ENCODE peak calls at places on chromosomes 1 and 21, in nine cellular contexts. N is NCI-H2171; O is GM03348; U is NCI-H1092 treated with DMSO at 0.1 percent for 48 hours; R is activated T-cell treated with anti-CD3 and anti-CD28 coated beads, Interleukin-2, amount 50 U/mL, for 48 hours; V is neural crest cell; Q is activated T-helper 1 cell treated with Interleukin-2 at 50 U/mL for 16 hours; Y is cardiac septum; D is anterior cingulate cortex. J is an unnamed sample.

GRCh38 chr1:241950390-241950789 is 7.2 kb upstream of the BECN2 start:
- DNase-seq in R (no peak), Y (no peak), O (peak; percentile 84), U (no peak), D (no peak), V (no peak), Q (no peak), N (no peak), J (peak; percentile 21)

GRCh38 chr1:56028244-56028643 is 551.1 kb downstream of the PLPP3 start:
- DNase-seq in Q (no peak), D (no peak), N (no peak), O (no peak), U (no peak), V (no peak), R (no peak), Y (no peak), J (no peak)

GRCh38 chr1:23394176-23394575 is 24.5 kb upstream of the ZNF436 start:
- DNase-seq in O (peak; percentile 74), N (no peak), Y (no peak), Q (no peak), R (no peak), D (no peak), U (no peak), V (no peak), J (no peak)

GRCh38 chr1:175206687-175207086 is 14.1 kb upstream of the KIAA0040 start:
- DNase-seq in V (no peak), Q (no peak), O (no peak), Y (no peak), N (no peak), R (no peak), U (peak; percentile 16), D (no peak), J (no peak)

GRCh38 chr1:175599212-175599681 is 144.1 kb downstream of the TNR start:
- DNase-seq in D (no peak), U (no peak), N (no peak), R (no peak), Y (no peak), O (no peak), Q (no peak), V (peak; percentile 46), J (no peak)

GRCh38 chr1:167739752-167740151 is 18.0 kb downstream of the MPZL1 start:
- DNase-seq in U (no peak), N (no peak), R (no peak), O (no peak), V (no peak), D (no peak), Y (no peak), Q (no peak), J (no peak)

GRCh38 chr1:226814751-226815496 is 55.5 kb upstream of the PSEN2 start:
- DNase-seq in R (no peak), U (peak; percentile 56), O (peak; percentile 77), N (peak; percentile 29), Y (peak; percentile 83), V (no peak), Q (no peak), D (peak; percentile 72), J (peak; percentile 79)

GRCh38 chr1:212760126-212760823 is 31.3 kb downstream of the NSL1 start:
- DNase-seq in R (peak; percentile 77), U (no peak), O (peak; percentile 19), D (no peak), N (no peak), Y (no peak), Q (no peak), V (no peak), J (no peak)

GRCh38 chr21:44286086-44286715 is 525 bp downstream of the AIRE start:
- DNase-seq in Y (no peak), R (no peak), U (no peak), N (no peak), Q (no peak), V (no peak), O (no peak), D (no peak), J (no peak)

GRCh38 chr1:81808760-81809159 is 8.0 kb downstream of the ADGRL2 start:
- DNase-seq in O (no peak), V (no peak), Y (no peak), R (no peak), U (no peak), Q (no peak), D (no peak), N (no peak), J (no peak)

GRCh38 chr21:44049182-44049581 is 37.1 kb downstream of the TRAPPC10 start:
- DNase-seq in O (no peak), D (peak; percentile 9), N (no peak), U (peak; percentile 15), V (no peak), R (no peak), Y (no peak), Q (no peak), J (no peak)

GRCh38 chr1:87922885-87923284 is 594.2 kb downstream of the LMO4 start:
- DNase-seq in Y (no peak), D (no peak), U (no peak), Q (no peak), V (no peak), O (no peak), R (no peak), N (no peak), J (no peak)

GRCh38 chr1:97711858-97712257 is 209.0 kb downstream of the DPYD start:
- DNase-seq in N (no peak), Y (no peak), R (no peak), O (no peak), Q (no peak), V (no peak), U (no peak), D (no peak), J (no peak)

GRCh38 chr1:8825985-8826481 is 8.6 kb upstream of the RERE start:
- DNase-seq in O (peak; percentile 89), Y (no peak), D (no peak), R (no peak), V (no peak), U (no peak), Q (no peak), N (no peak), J (peak; percentile 52)

GRCh38 chr1:235397733-235398132 is 30.5 kb downstream of the TBCE start:
- DNase-seq in R (no peak), U (no peak), Y (no peak), D (no peak), V (no peak), N (no peak), Q (no peak), O (peak; percentile 91), J (peak; percentile 59)